ENCODE peak calls at places on chromosomes 13 and 19, in seven cellular contexts. X is fibroblast of pulmonary artery; D is H54; W is cardiac fibroblast; S is activated naive CD4-positive, alpha-beta T cell treated with anti-CD3 and anti-CD28 coated beads, Interleukin-2, amount 50 U/mL, for 72 hours; V is astrocyte of the spinal cord; I is esophagus squamous epithelium. L is an unnamed sample.

GRCh38 chr19:38071647-38072046 is 152.4 kb downstream of the DPF1 start:
- DNase-seq in X (no peak), D (no peak), W (no peak), S (no peak), V (no peak), I (no peak), L (no peak)

GRCh38 chr19:7888145-7888825 is at the start of gene LRRC8E:
- DNase-seq in X (peak), D (peak), W (peak), S (peak), V (peak), I (no peak), L (no peak)

GRCh38 chr19:45283443-45284033 is 32.5 kb downstream of the MARK4 start:
- DNase-seq in X (no peak), D (no peak), W (peak), S (no peak), V (no peak), I (no peak), L (no peak)

GRCh38 chr19:32662186-32662585 is 12.8 kb downstream of the ANKRD27 start:
- DNase-seq in X (peak), D (no peak), W (peak), S (no peak), V (peak), I (no peak), L (no peak)

GRCh38 chr19:56538761-56539263 is at the start of gene ZFP28:
- DNase-seq in X (no peak), D (peak), W (no peak), S (no peak), V (no peak), I (peak), L (peak)

GRCh38 chr13:33545492-33545891 is 259.9 kb upstream of the STARD13 start:
- DNase-seq in X (no peak), D (no peak), W (no peak), S (no peak), V (no peak), I (no peak), L (no peak)

GRCh38 chr19:42606660-42607351 is 12.1 kb upstream of the CEACAM8 start:
- DNase-seq in X (peak), D (peak), W (peak), S (peak), V (peak), I (no peak), L (peak)

GRCh38 chr13:60797112-60797511 is 400.1 kb downstream of the TDRD3 start:
- DNase-seq in X (no peak), D (no peak), W (no peak), S (no peak), V (no peak), I (no peak), L (no peak)

GRCh38 chr19:51296331-51297093 is 14.9 kb upstream of the IGLON5 start:
- DNase-seq in X (no peak), D (no peak), W (no peak), S (no peak), V (no peak), I (no peak), L (no peak)

GRCh38 chr13:90951663-90952062 is 395.8 kb upstream of the MIR17HG start:
- DNase-seq in X (no peak), D (no peak), W (no peak), S (no peak), V (no peak), I (no peak), L (no peak)

GRCh38 chr19:6861683-6862286 is 25.6 kb upstream of the ADGRE1 start:
- DNase-seq in X (no peak), D (no peak), W (no peak), S (no peak), V (no peak), I (no peak), L (no peak)